ENCODE peak calls at places on chromosomes 2 and 18, in four cellular contexts. A is stimulated activated CD4-positive, alpha-beta T cell treated with anti-CD3 and anti-CD28 coated beads, Interleukin-4, amount 100 ng/mL, for 24 hours; W is EL; K is MV-4-11. X is an unnamed sample.

GRCh38 chr2:142175917-142176316 is 45.1 kb upstream of the LRP1B start:
- DNase-seq in A (no peak), K (no peak), W (no peak), X (no peak)

GRCh38 chr2:130824492-130825061 is 12.1 kb upstream of the ARHGEF4 start:
- DNase-seq in W (peak), A (peak), K (peak), X (peak)

GRCh38 chr2:206311026-206311425 is 36.6 kb downstream of the ZDBF2 start:
- DNase-seq in K (no peak), A (no peak), W (no peak), X (no peak)

GRCh38 chr2:12797815-12798214 is 81.1 kb downstream of the TRIB2 start:
- DNase-seq in K (peak), W (peak), A (no peak), X (no peak)

GRCh38 chr2:231068525-231069222 is 12.0 kb downstream of the PSMD1 start:
- DNase-seq in A (no peak), W (peak), K (peak), X (peak)

GRCh38 chr18:36109737-36110136 is 19.4 kb downstream of the SLC39A6 start:
- DNase-seq in W (no peak), K (no peak), A (no peak), X (no peak)

GRCh38 chr2:169221745-169222369 is 140.5 kb downstream of the LRP2 start:
- DNase-seq in W (peak), A (no peak), K (peak), X (no peak)

GRCh38 chr18:79687806-79688205 is 8.2 kb downstream of the CTDP1 start:
- DNase-seq in W (peak), A (no peak), K (peak), X (no peak)

GRCh38 chr2:3610415-3610814 is 15.5 kb downstream of the COLEC11 start:
- DNase-seq in A (no peak), W (no peak), K (no peak), X (no peak)

GRCh38 chr2:110770308-110770695 is 37.9 kb downstream of the ACOXL start:
- DNase-seq in A (no peak), W (no peak), K (no peak), X (no peak)

GRCh38 chr18:78786776-78787175 is 192.8 kb upstream of the SALL3 start:
- DNase-seq in K (no peak), A (no peak), W (no peak), X (no peak)

GRCh38 chr2:200466703-200467418 is 43.0 kb downstream of the KCTD18 start:
- DNase-seq in K (peak), A (peak), W (no peak), X (peak)

GRCh38 chr2:183078163-183078466 is 432 bp upstream of the DUSP19 start:
- DNase-seq in A (peak), W (no peak), K (peak), X (no peak)

GRCh38 chr2:152034257-152034801 is 64.5 kb downstream of the CACNB4 start:
- DNase-seq in K (no peak), A (no peak), W (no peak), X (no peak)

GRCh38 chr2:61439241-61440002 is 31.5 kb downstream of the USP34 start:
- DNase-seq in W (no peak), A (no peak), K (no peak), X (no peak)

GRCh38 chr2:70708376-70709199 is 59.4 kb downstream of the ADD2 start:
- DNase-seq in A (no peak), W (no peak), K (peak), X (no peak)

GRCh38 chr2:165777522-165778186 is 16.4 kb downstream of the GALNT3 start:
- DNase-seq in K (no peak), W (peak), A (no peak), X (peak)

GRCh38 chr18:55780591-55781071 is 192.6 kb upstream of the TCF4 start:
- DNase-seq in W (peak), A (no peak), K (no peak), X (no peak)

GRCh38 chr18:22684268-22684667 is 248.9 kb upstream of the RBBP8 start:
- DNase-seq in K (no peak), W (no peak), A (no peak), X (no peak)

GRCh38 chr2:171347591-171348032 is 86.2 kb downstream of the METTL8 start:
- DNase-seq in K (peak), W (peak), A (peak), X (no peak)

GRCh38 chr18:55839350-55839749 is 251.4 kb upstream of the TCF4 start:
- DNase-seq in W (peak), A (no peak), K (peak), X (no peak)

GRCh38 chr2:241983571-241984270 is 114.2 kb downstream of the RTP5 start:
- DNase-seq in A (no peak), K (no peak), W (no peak), X (no peak)

GRCh38 chr2:174778479-174778962 is 14.2 kb upstream of the CHRNA1 start:
- DNase-seq in W (peak), K (peak), A (peak), X (peak)

GRCh38 chr2:207126724-207127314 is 38.9 kb downstream of the KLF7 start:
- DNase-seq in W (peak), A (no peak), K (no peak), X (no peak)

GRCh38 chr2:25341031-25341727 is 546 bp downstream of the DNMT3A start:
- DNase-seq in A (no peak), W (no peak), K (no peak), X (peak)

GRCh38 chr2:496729-497128 is 180.5 kb downstream of the TMEM18 start:
- DNase-seq in A (no peak), K (no peak), W (no peak), X (no peak)

GRCh38 chr2:120520929-120521912 is 175.3 kb downstream of the INHBB start:
- DNase-seq in A (no peak), W (peak), K (no peak), X (peak)

GRCh38 chr18:35024965-35025364 is 16.2 kb upstream of the MAPRE2 start:
- DNase-seq in A (no peak), K (no peak), W (peak), X (no peak)

GRCh38 chr2:25966531-25967265 is 15.6 kb downstream of the KIF3C start:
- DNase-seq in W (no peak), A (no peak), K (no peak), X (no peak)

GRCh38 chr2:174788291-174788929 is 24.1 kb upstream of the CHRNA1 start:
- DNase-seq in K (no peak), W (peak), A (no peak), X (no peak)

GRCh38 chr2:138507267-138507666 is 5.7 kb downstream of the SPOPL start:
- DNase-seq in A (no peak), K (no peak), W (no peak), X (no peak)

GRCh38 chr18:35153609-35154273 is 87.1 kb upstream of the ZNF397 start:
- DNase-seq in K (peak), A (no peak), W (no peak), X (no peak)

GRCh38 chr18:62975785-62976184 is 260.4 kb downstream of the PHLPP1 start:
- DNase-seq in W (no peak), A (no peak), K (no peak), X (no peak)

GRCh38 chr2:26558271-26559043 is 80.5 kb upstream of the OTOF start:
- DNase-seq in K (no peak), A (no peak), W (no peak), X (no peak)